ENCODE peak calls at places on chromosomes 5 and 9, in eight cellular contexts. V, C, T, U, S, A, D and E are unnamed samples.

GRCh38 chr5:15852949-15853348 is 326.6 kb downstream of the MARCHF11 start:
- DNase-seq in V (no peak), C (no peak), T (no peak), U (no peak), S (no peak), A (no peak), D (no peak), E (no peak)

GRCh38 chr9:89792189-89793123 is 187.6 kb downstream of the GADD45G start:
- DNase-seq in V (no peak), C (no peak), T (no peak), U (no peak), S (no peak), A (no peak), D (no peak), E (no peak)

GRCh38 chr9:119003218-119003617 is 366.0 kb downstream of the BRINP1 start:
- DNase-seq in V (no peak), C (no peak), T (no peak), U (no peak), S (no peak), A (no peak), D (peak), E (peak)

GRCh38 chr5:180352116-180352975 is 790 bp downstream of the GFPT2 start:
- DNase-seq in V (no peak), C (no peak), T (peak), U (peak), S (peak), A (peak), D (peak), E (no peak)

GRCh38 chr5:171573021-171573420 is 153.6 kb downstream of the FGF18 start:
- DNase-seq in V (no peak), C (no peak), T (no peak), U (no peak), S (no peak), A (no peak), D (no peak), E (no peak)

GRCh38 chr5:17004441-17005086 is 68.5 kb upstream of the MYO10 start:
- DNase-seq in V (no peak), C (no peak), T (no peak), U (no peak), S (no peak), A (no peak), D (no peak), E (peak)

GRCh38 chr9:107991581-107991980 is 502.0 kb upstream of the KLF4 start:
- DNase-seq in V (no peak), C (no peak), T (no peak), U (no peak), S (no peak), A (no peak), D (no peak), E (no peak)

GRCh38 chr5:111697881-111698757 is 58.9 kb downstream of the NREP start:
- DNase-seq in V (no peak), C (peak), T (peak), U (no peak), S (no peak), A (no peak), D (peak), E (no peak)

GRCh38 chr5:148898413-148899075 is 72.1 kb downstream of the ADRB2 start:
- DNase-seq in V (no peak), C (no peak), T (no peak), U (no peak), S (no peak), A (no peak), D (no peak), E (no peak)

GRCh38 chr5:16727937-16728336 is 111.1 kb upstream of the RETREG1 start:
- DNase-seq in V (no peak), C (no peak), T (no peak), U (peak), S (no peak), A (no peak), D (no peak), E (peak)

GRCh38 chr9:85108229-85108628 is 438.7 kb downstream of the NTRK2 start:
- DNase-seq in V (no peak), C (peak), T (no peak), U (no peak), S (no peak), A (no peak), D (no peak), E (peak)

GRCh38 chr5:154829589-154830218 is 20.7 kb downstream of the FAXDC2 start:
- DNase-seq in V (no peak), C (peak), T (no peak), U (no peak), S (no peak), A (no peak), D (no peak), E (peak)

GRCh38 chr5:178392386-178392785 is 159.8 kb upstream of the PHYKPL start:
- DNase-seq in V (no peak), C (no peak), T (no peak), U (no peak), S (no peak), A (no peak), D (no peak), E (no peak)

GRCh38 chr5:157290156-157290980 is 24.4 kb downstream of the CYFIP2 start:
- DNase-seq in V (no peak), C (peak), T (no peak), U (no peak), S (no peak), A (no peak), D (peak), E (no peak)

GRCh38 chr5:110478899-110479298 is 247.6 kb downstream of the TMEM232 start:
- DNase-seq in V (no peak), C (peak), T (no peak), U (no peak), S (no peak), A (no peak), D (peak), E (no peak)

GRCh38 chr9:124135813-124136365 is 121.9 kb upstream of the NEK6 start:
- DNase-seq in V (no peak), C (no peak), T (no peak), U (no peak), S (no peak), A (no peak), D (no peak), E (no peak)

GRCh38 chr5:39476466-39477215 is 51.9 kb upstream of the DAB2 start:
- DNase-seq in V (no peak), C (no peak), T (no peak), U (no peak), S (no peak), A (no peak), D (peak), E (peak)

GRCh38 chr9:131087354-131087893 is 8.9 kb upstream of the AIF1L start:
- DNase-seq in V (no peak), C (no peak), T (no peak), U (no peak), S (no peak), A (no peak), D (no peak), E (no peak)

GRCh38 chr5:77360969-77361368 is 131.1 kb downstream of the WDR41 start:
- DNase-seq in V (no peak), C (no peak), T (no peak), U (no peak), S (no peak), A (no peak), D (no peak), E (no peak)

GRCh38 chr9:113955076-113955752 is 79.1 kb downstream of the ZNF618 start:
- DNase-seq in V (no peak), C (peak), T (no peak), U (no peak), S (no peak), A (no peak), D (peak), E (no peak)

GRCh38 chr5:1021136-1021968 is 12.8 kb downstream of the NKD2 start:
- DNase-seq in V (no peak), C (no peak), T (no peak), U (no peak), S (no peak), A (peak), D (peak), E (no peak)

GRCh38 chr9:125635888-125636287 is 71.1 kb downstream of the MAPKAP1 start:
- DNase-seq in V (no peak), C (no peak), T (no peak), U (no peak), S (no peak), A (no peak), D (no peak), E (peak)

GRCh38 chr9:98401140-98402025 is 145.9 kb upstream of the TBC1D2 start:
- DNase-seq in V (no peak), C (no peak), T (no peak), U (no peak), S (no peak), A (no peak), D (no peak), E (no peak)

GRCh38 chr5:115785395-115786009 is 31.0 kb downstream of the CDO1 start:
- DNase-seq in V (no peak), C (no peak), T (peak), U (peak), S (no peak), A (peak), D (no peak), E (peak)

GRCh38 chr5:60026174-60026573 is 132.6 kb upstream of the PDE4D start:
- DNase-seq in V (no peak), C (no peak), T (no peak), U (no peak), S (no peak), A (no peak), D (peak), E (no peak)

GRCh38 chr9:3700772-3701171 is 175.0 kb upstream of the RFX3 start:
- DNase-seq in V (no peak), C (no peak), T (no peak), U (no peak), S (no peak), A (no peak), D (no peak), E (no peak)

GRCh38 chr5:132510076-132510475 is 19.5 kb upstream of the IRF1 start:
- DNase-seq in V (no peak), C (peak), T (no peak), U (no peak), S (no peak), A (no peak), D (no peak), E (no peak)

GRCh38 chr9:110432253-110432652 is 94.6 kb upstream of the TXNDC8 start:
- DNase-seq in V (no peak), C (no peak), T (no peak), U (no peak), S (no peak), A (no peak), D (peak), E (no peak)